ENCODE peak calls at places on chromosomes 3 and 15, in nine cellular contexts. One of them, this sample, is unnamed.

GRCh38 chr3:31165399-31165860 is 271.0 kb upstream of the GADL1 start:
- DNase-seq in kidney epithelial cell: no peak
- DNase-seq in activated B cell treated with CpG ODN at 0.5 μM for 24 hours: no peak
- DNase-seq in cardiac fibroblast: peak; percentile 33
- DNase-seq in WTC11: no peak
- DNase-seq in left ventricle myocardium inferior: no peak
- DNase-seq in AG10803: peak; percentile 25
- DNase-seq in BE2C: no peak
- DNase-seq in cardiac muscle cell: peak; percentile 59
- DNase-seq in this sample: no peak

GRCh38 chr15:101169457-101170071 is 82.3 kb downstream of the CHSY1 start:
- DNase-seq in kidney epithelial cell: no peak
- DNase-seq in activated B cell treated with CpG ODN at 0.5 μM for 24 hours: no peak
- DNase-seq in cardiac fibroblast: peak; percentile 65
- DNase-seq in WTC11: no peak
- DNase-seq in left ventricle myocardium inferior: no peak
- DNase-seq in AG10803: peak; percentile 61
- DNase-seq in BE2C: no peak
- DNase-seq in cardiac muscle cell: peak; percentile 28
- DNase-seq in this sample: no peak

GRCh38 chr3:10667269-10667668 is 148.8 kb upstream of the SLC6A11 start:
- DNase-seq in kidney epithelial cell: no peak
- DNase-seq in activated B cell treated with CpG ODN at 0.5 μM for 24 hours: no peak
- DNase-seq in cardiac fibroblast: no peak
- DNase-seq in WTC11: no peak
- DNase-seq in left ventricle myocardium inferior: no peak
- DNase-seq in AG10803: no peak
- DNase-seq in BE2C: no peak
- DNase-seq in cardiac muscle cell: no peak
- DNase-seq in this sample: no peak

GRCh38 chr3:177746259-177747021 is 549.2 kb upstream of the TBL1XR1 start:
- DNase-seq in kidney epithelial cell: no peak
- DNase-seq in activated B cell treated with CpG ODN at 0.5 μM for 24 hours: no peak
- DNase-seq in cardiac fibroblast: no peak
- DNase-seq in WTC11: no peak
- DNase-seq in left ventricle myocardium inferior: no peak
- DNase-seq in AG10803: no peak
- DNase-seq in BE2C: no peak
- DNase-seq in cardiac muscle cell: peak; percentile 49
- DNase-seq in this sample: peak; percentile 46

GRCh38 chr3:54447427-54447826 is 325.1 kb downstream of the CACNA2D3 start:
- DNase-seq in kidney epithelial cell: no peak
- DNase-seq in activated B cell treated with CpG ODN at 0.5 μM for 24 hours: no peak
- DNase-seq in cardiac fibroblast: no peak
- DNase-seq in WTC11: no peak
- DNase-seq in left ventricle myocardium inferior: no peak
- DNase-seq in AG10803: no peak
- DNase-seq in BE2C: no peak
- DNase-seq in cardiac muscle cell: no peak
- DNase-seq in this sample: no peak

GRCh38 chr15:43505723-43506122 is 11.7 kb upstream of the MAP1A start:
- DNase-seq in kidney epithelial cell: no peak
- DNase-seq in activated B cell treated with CpG ODN at 0.5 μM for 24 hours: no peak
- DNase-seq in cardiac fibroblast: peak; percentile 56
- DNase-seq in WTC11: no peak
- DNase-seq in left ventricle myocardium inferior: no peak
- DNase-seq in AG10803: peak; percentile 63
- DNase-seq in BE2C: no peak
- DNase-seq in cardiac muscle cell: peak; percentile 48
- DNase-seq in this sample: peak; percentile 40

GRCh38 chr15:98682992-98683701 is 34.8 kb downstream of the IGF1R start:
- DNase-seq in kidney epithelial cell: no peak
- DNase-seq in activated B cell treated with CpG ODN at 0.5 μM for 24 hours: no peak
- DNase-seq in cardiac fibroblast: peak; percentile 37
- DNase-seq in WTC11: no peak
- DNase-seq in left ventricle myocardium inferior: no peak
- DNase-seq in AG10803: peak; percentile 78
- DNase-seq in BE2C: no peak
- DNase-seq in cardiac muscle cell: no peak
- DNase-seq in this sample: peak; percentile 92

GRCh38 chr3:156298938-156299337 is 178.6 kb downstream of the KCNAB1 start:
- DNase-seq in kidney epithelial cell: no peak
- DNase-seq in activated B cell treated with CpG ODN at 0.5 μM for 24 hours: no peak
- DNase-seq in cardiac fibroblast: no peak
- DNase-seq in WTC11: no peak
- DNase-seq in left ventricle myocardium inferior: peak; percentile 52
- DNase-seq in AG10803: no peak
- DNase-seq in BE2C: no peak
- DNase-seq in cardiac muscle cell: no peak
- DNase-seq in this sample: no peak

GRCh38 chr15:99449514-99449913 is 116.3 kb upstream of the MEF2A start:
- DNase-seq in kidney epithelial cell: no peak
- DNase-seq in activated B cell treated with CpG ODN at 0.5 μM for 24 hours: no peak
- DNase-seq in cardiac fibroblast: peak; percentile 31
- DNase-seq in WTC11: no peak
- DNase-seq in left ventricle myocardium inferior: no peak
- DNase-seq in AG10803: no peak
- DNase-seq in BE2C: no peak
- DNase-seq in cardiac muscle cell: no peak
- DNase-seq in this sample: no peak

GRCh38 chr3:177615015-177615414 is 417.7 kb upstream of the TBL1XR1 start:
- DNase-seq in kidney epithelial cell: peak; percentile 82
- DNase-seq in activated B cell treated with CpG ODN at 0.5 μM for 24 hours: no peak
- DNase-seq in cardiac fibroblast: peak; percentile 97
- DNase-seq in WTC11: no peak
- DNase-seq in left ventricle myocardium inferior: peak; percentile 81
- DNase-seq in AG10803: peak; percentile 89
- DNase-seq in BE2C: no peak
- DNase-seq in cardiac muscle cell: peak; percentile 99
- DNase-seq in this sample: peak; percentile 97

GRCh38 chr3:18369561-18370185 is 55.5 kb downstream of the SATB1 start:
- DNase-seq in kidney epithelial cell: no peak
- DNase-seq in activated B cell treated with CpG ODN at 0.5 μM for 24 hours: no peak
- DNase-seq in cardiac fibroblast: no peak
- DNase-seq in WTC11: no peak
- DNase-seq in left ventricle myocardium inferior: no peak
- DNase-seq in AG10803: no peak
- DNase-seq in BE2C: peak; percentile 14
- DNase-seq in cardiac muscle cell: no peak
- DNase-seq in this sample: no peak

GRCh38 chr15:68969298-68969697 is 39.0 kb downstream of the SPESP1 start:
- DNase-seq in kidney epithelial cell: no peak
- DNase-seq in activated B cell treated with CpG ODN at 0.5 μM for 24 hours: no peak
- DNase-seq in cardiac fibroblast: no peak
- DNase-seq in WTC11: no peak
- DNase-seq in left ventricle myocardium inferior: no peak
- DNase-seq in AG10803: no peak
- DNase-seq in BE2C: no peak
- DNase-seq in cardiac muscle cell: no peak
- DNase-seq in this sample: no peak

GRCh38 chr3:78565712-78566111 is 1202.1 kb downstream of the ROBO1 start:
- DNase-seq in kidney epithelial cell: no peak
- DNase-seq in activated B cell treated with CpG ODN at 0.5 μM for 24 hours: no peak
- DNase-seq in cardiac fibroblast: no peak
- DNase-seq in WTC11: no peak
- DNase-seq in left ventricle myocardium inferior: no peak
- DNase-seq in AG10803: no peak
- DNase-seq in BE2C: no peak
- DNase-seq in cardiac muscle cell: no peak
- DNase-seq in this sample: no peak

GRCh38 chr3:171783626-171784025 is 26.7 kb downstream of the PLD1 start:
- DNase-seq in kidney epithelial cell: no peak
- DNase-seq in activated B cell treated with CpG ODN at 0.5 μM for 24 hours: no peak
- DNase-seq in cardiac fibroblast: no peak
- DNase-seq in WTC11: no peak
- DNase-seq in left ventricle myocardium inferior: no peak
- DNase-seq in AG10803: no peak
- DNase-seq in BE2C: no peak
- DNase-seq in cardiac muscle cell: no peak
- DNase-seq in this sample: no peak

GRCh38 chr15:83011271-83012037 is at the start of gene C15orf40:
- DNase-seq in kidney epithelial cell: peak; percentile 65
- DNase-seq in activated B cell treated with CpG ODN at 0.5 μM for 24 hours: peak; percentile 89
- DNase-seq in cardiac fibroblast: peak; percentile 90
- DNase-seq in WTC11: peak; percentile 89
- DNase-seq in left ventricle myocardium inferior: peak; percentile 91
- DNase-seq in AG10803: peak; percentile 88
- DNase-seq in BE2C: peak; percentile 93
- DNase-seq in cardiac muscle cell: peak; percentile 94
- DNase-seq in this sample: peak; percentile 77

GRCh38 chr3:53160660-53161344 is at the start of gene PRKCD:
- DNase-seq in kidney epithelial cell: peak; percentile 43
- DNase-seq in activated B cell treated with CpG ODN at 0.5 μM for 24 hours: peak; percentile 77
- DNase-seq in cardiac fibroblast: peak; percentile 81
- DNase-seq in WTC11: peak; percentile 81
- DNase-seq in left ventricle myocardium inferior: peak; percentile 84
- DNase-seq in AG10803: peak; percentile 91
- DNase-seq in BE2C: peak; percentile 55
- DNase-seq in cardiac muscle cell: peak; percentile 94
- DNase-seq in this sample: peak; percentile 77
- TF ChIP-seq CTCF in kidney epithelial cell: peak; percentile 50
- TF ChIP-seq CTCF in activated B cell treated with CpG ODN at 0.5 μM for 24 hours: no peak
- TF ChIP-seq CTCF in cardiac fibroblast: peak; percentile 51
- TF ChIP-seq CTCF in WTC11: no peak
- TF ChIP-seq CTCF in left ventricle myocardium inferior: peak; percentile 66
- TF ChIP-seq CTCF in AG10803: peak; percentile 49
- TF ChIP-seq CTCF in BE2C: no peak
- TF ChIP-seq CTCF in cardiac muscle cell: peak; percentile 30
- TF ChIP-seq CTCF in this sample: peak; percentile 47

DNA sequence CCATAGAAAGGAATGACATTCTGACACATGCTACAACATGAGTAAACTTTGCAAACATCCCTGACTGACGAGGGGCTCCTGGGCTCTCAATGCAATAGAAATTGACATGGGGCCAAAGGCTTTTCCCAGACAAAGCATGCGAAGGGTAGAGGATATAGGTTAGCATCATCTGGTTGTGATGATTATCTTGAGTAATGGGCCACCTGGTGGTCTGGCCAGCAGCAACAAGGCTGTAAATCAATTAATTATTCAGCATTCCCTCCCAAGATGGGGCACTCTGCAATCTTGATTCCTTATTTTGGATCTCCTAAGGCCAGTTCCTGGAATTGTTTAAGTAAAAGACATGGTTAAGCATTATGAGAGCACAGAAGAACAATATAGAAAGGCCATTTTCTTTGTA is 99.2 kb downstream of the AGBL1 start:
- DNase-seq in kidney epithelial cell: no peak
- DNase-seq in activated B cell treated with CpG ODN at 0.5 μM for 24 hours: no peak
- DNase-seq in cardiac fibroblast: no peak
- DNase-seq in WTC11: peak; percentile 30
- DNase-seq in left ventricle myocardium inferior: no peak
- DNase-seq in AG10803: no peak
- DNase-seq in BE2C: peak; percentile 33
- DNase-seq in cardiac muscle cell: no peak
- DNase-seq in this sample: no peak
- TF ChIP-seq CTCF in kidney epithelial cell: no peak
- TF ChIP-seq CTCF in activated B cell treated with CpG ODN at 0.5 μM for 24 hours: no peak
- TF ChIP-seq CTCF in cardiac fibroblast: no peak
- TF ChIP-seq CTCF in WTC11: peak; percentile 17
- TF ChIP-seq CTCF in left ventricle myocardium inferior: no peak
- TF ChIP-seq CTCF in AG10803: no peak
- TF ChIP-seq CTCF in BE2C: no peak
- TF ChIP-seq CTCF in cardiac muscle cell: no peak
- TF ChIP-seq CTCF in this sample: no peak

GRCh38 chr3:24149032-24149431 is 203.9 kb downstream of the NR1D2 start:
- DNase-seq in kidney epithelial cell: no peak
- DNase-seq in activated B cell treated with CpG ODN at 0.5 μM for 24 hours: no peak
- DNase-seq in cardiac fibroblast: no peak
- DNase-seq in WTC11: no peak
- DNase-seq in left ventricle myocardium inferior: no peak
- DNase-seq in AG10803: no peak
- DNase-seq in BE2C: no peak
- DNase-seq in cardiac muscle cell: no peak
- DNase-seq in this sample: no peak
- TF ChIP-seq CTCF in kidney epithelial cell: peak; percentile 12
- TF ChIP-seq CTCF in activated B cell treated with CpG ODN at 0.5 μM for 24 hours: no peak
- TF ChIP-seq CTCF in cardiac fibroblast: peak; percentile 12
- TF ChIP-seq CTCF in WTC11: peak; percentile 8
- TF ChIP-seq CTCF in left ventricle myocardium inferior: no peak
- TF ChIP-seq CTCF in AG10803: no peak
- TF ChIP-seq CTCF in BE2C: no peak
- TF ChIP-seq CTCF in cardiac muscle cell: peak; percentile 15
- TF ChIP-seq CTCF in this sample: no peak

GRCh38 chr3:154323921-154324738 is at the start of gene DHX36:
- DNase-seq in kidney epithelial cell: peak; percentile 70
- DNase-seq in activated B cell treated with CpG ODN at 0.5 μM for 24 hours: peak; percentile 83
- DNase-seq in cardiac fibroblast: peak; percentile 92
- DNase-seq in WTC11: peak; percentile 96
- DNase-seq in left ventricle myocardium inferior: peak; percentile 88
- DNase-seq in AG10803: peak; percentile 89
- DNase-seq in BE2C: peak; percentile 90
- DNase-seq in cardiac muscle cell: peak; percentile 97
- DNase-seq in this sample: peak; percentile 82
- TF ChIP-seq CTCF in kidney epithelial cell: no peak
- TF ChIP-seq CTCF in activated B cell treated with CpG ODN at 0.5 μM for 24 hours: no peak
- TF ChIP-seq CTCF in cardiac fibroblast: no peak
- TF ChIP-seq CTCF in WTC11: no peak
- TF ChIP-seq CTCF in left ventricle myocardium inferior: no peak
- TF ChIP-seq CTCF in AG10803: no peak
- TF ChIP-seq CTCF in BE2C: no peak
- TF ChIP-seq CTCF in cardiac muscle cell: no peak
- TF ChIP-seq CTCF in this sample: no peak

This sample was measured in AG09319.